ENCODE peak calls at places on chromosomes 13 and 19, in nine cellular contexts. J, B, R, F, L, A, D, H and U are unnamed samples. For H3K4me1 and H3K36me3, the result is how much of the 10 kb centered on the place peaks cover.

GRCh38 chr19:4660181-4660791 is 9.9 kb downstream of the MYDGF start:
- DNase-seq in J (no peak), B (no peak), R (no peak), F (no peak), L (no peak), A (no peak), D (no peak), H (no peak), U (no peak)

GRCh38 chr19:19626516-19627441 is 1.2 kb downstream of the LPAR2 start:
- DNase-seq in J (no peak), B (no peak), R (no peak), F (peak), L (no peak), A (no peak), D (no peak), H (no peak), U (no peak)

GRCh38 chr19:40582467-40582866 is 5.8 kb downstream of the SHKBP1 start:
- DNase-seq in J (no peak), B (no peak), R (no peak), F (no peak), L (no peak), A (no peak), D (no peak), H (no peak), U (no peak)

GRCh38 chr13:47484564-47484963 is 516.5 kb downstream of the SUCLA2 start:
- DNase-seq in J (no peak), B (no peak), R (no peak), F (no peak), L (no peak), A (no peak), D (peak), H (no peak), U (no peak)

GRCh38 chr19:30625947-30626346 is 253.8 kb downstream of the ZNF536 start:
- DNase-seq in J (no peak), B (no peak), R (no peak), F (no peak), L (no peak), A (no peak), D (no peak), H (no peak), U (no peak)

GRCh38 chr13:92681239-92681638 is 545.4 kb upstream of the GPC6 start:
- DNase-seq in J (no peak), B (no peak), R (no peak), F (no peak), L (no peak), A (no peak), D (no peak), H (no peak), U (no peak)

GRCh38 chr13:67438465-67438864 is 208.3 kb upstream of the PCDH9 start:
- DNase-seq in J (no peak), B (no peak), R (no peak), F (no peak), L (no peak), A (no peak), D (peak), H (no peak), U (no peak)

GRCh38 chr19:49335071-49335783 is at the start of gene CD37:
- DNase-seq in J (no peak), B (no peak), R (peak), F (no peak), L (no peak), A (no peak), D (no peak), H (peak), U (no peak)

GRCh38 chr19:21586341-21587116 is 81.1 kb downstream of the ZNF429 start:
- DNase-seq in J (no peak), B (no peak), R (no peak), F (peak), L (peak), A (peak), D (no peak), H (peak), U (no peak)

GRCh38 chr19:55432355-55432959 is 10.6 kb downstream of the SHISA7 start:
- DNase-seq in J (no peak), B (no peak), R (no peak), F (no peak), L (no peak), A (no peak), D (no peak), H (no peak), U (no peak)

GRCh38 chr13:94968040-94968756 is 255.9 kb upstream of the SOX21 start:
- DNase-seq in J (no peak), B (no peak), R (no peak), F (peak), L (no peak), A (no peak), D (peak), H (no peak), U (no peak)

GRCh38 chr13:27006519-27007161 is 165.0 kb downstream of the USP12 start:
- DNase-seq in J (no peak), B (no peak), R (no peak), F (peak), L (no peak), A (no peak), D (peak), H (no peak), U (no peak)

GRCh38 chr13:79183231-79183630 is 222.8 kb downstream of the RBM26 start:
- DNase-seq in J (no peak), B (no peak), R (no peak), F (no peak), L (no peak), A (no peak), D (no peak), H (no peak), U (no peak)

GRCh38 chr13:98910501-98910951 is 67.3 kb downstream of the DOCK9 start:
- DNase-seq in J (peak), B (no peak), R (no peak), F (no peak), L (no peak), A (no peak), D (peak), H (no peak), U (no peak)

GRCh38 chr19:30339624-30340525 is 32.3 kb upstream of the ZNF536 start:
- DNase-seq in J (no peak), B (no peak), R (no peak), F (no peak), L (no peak), A (no peak), D (no peak), H (no peak), U (no peak)

GRCh38 chr13:33642374-33643065 is 175.4 kb upstream of the RFC3 start:
- DNase-seq in J (peak), B (no peak), R (peak), F (peak), L (no peak), A (peak), D (peak), H (no peak), U (peak)

GRCh38 chr13:103510007-103510406 is 443.8 kb upstream of the SLC10A2 start:
- DNase-seq in J (no peak), B (no peak), R (no peak), F (no peak), L (no peak), A (no peak), D (no peak), H (no peak), U (no peak)

GRCh38 chr13:35984776-35985453 is 146.3 kb downstream of the DCLK1 start:
- DNase-seq in J (no peak), B (no peak), R (no peak), F (no peak), L (no peak), A (no peak), D (no peak), H (no peak), U (no peak)

GRCh38 chr19:2274937-2275535 is 6.9 kb downstream of the PEAK3 start:
- DNase-seq in J (no peak), B (no peak), R (peak), F (no peak), L (no peak), A (peak), D (peak), H (peak), U (no peak)

GRCh38 chr19:48333467-48334384 is 8.4 kb downstream of the EMP3 start:
- DNase-seq in J (peak), B (peak), R (peak), F (peak), L (peak), A (peak), D (peak), H (peak), U (peak)

GRCh38 chr19:11995174-11995573 is 30.3 kb downstream of the ZNF763 start:
- DNase-seq in J (no peak), B (no peak), R (no peak), F (no peak), L (no peak), A (no peak), D (no peak), H (no peak), U (no peak)

GRCh38 chr13:101326710-101327109 is 89.6 kb downstream of the NALCN start:
- DNase-seq in J (no peak), B (no peak), R (no peak), F (no peak), L (no peak), A (no peak), D (no peak), H (no peak), U (no peak)

GRCh38 chr19:44476559-44477408 is 23.5 kb downstream of the ZNF180 start:
- DNase-seq in J (no peak), B (no peak), R (no peak), F (no peak), L (no peak), A (no peak), D (peak), H (no peak), U (no peak)

GRCh38 chr13:48194392-48194754 is 38.6 kb upstream of the ITM2B start:
- DNase-seq in J (no peak), B (no peak), R (no peak), F (no peak), L (no peak), A (no peak), D (no peak), H (no peak), U (no peak)

GRCh38 chr19:11138659-11139526 is 16.7 kb downstream of the SPC24 start:
- DNase-seq in J (peak), B (peak), R (peak), F (peak), L (no peak), A (peak), D (peak), H (no peak), U (peak)

GRCh38 chr13:35857769-35858168 is 273.4 kb downstream of the DCLK1 start:
- DNase-seq in J (no peak), B (no peak), R (no peak), F (no peak), L (no peak), A (no peak), D (no peak), H (no peak), U (no peak)

GRCh38 chr19:10699650-10700335 is 1.4 kb upstream of the QTRT1 start:
- DNase-seq in J (no peak), B (no peak), R (no peak), F (no peak), L (peak), A (no peak), D (peak), H (peak), U (no peak)

GRCh38 chr13:111411186-111411858 is 90.9 kb downstream of the TEX29 start:
- DNase-seq in J (no peak), B (no peak), R (no peak), F (no peak), L (no peak), A (no peak), D (no peak), H (no peak), U (no peak)

GRCh38 chr19:5262721-5263120 is 77.9 kb downstream of the PTPRS start:
- DNase-seq in J (no peak), B (no peak), R (no peak), F (peak), L (no peak), A (no peak), D (no peak), H (no peak), U (no peak)

GRCh38 chr19:11659612-11660011 is 62.3 kb downstream of the ZNF627 start:
- DNase-seq in J (no peak), B (no peak), R (no peak), F (no peak), L (no peak), A (no peak), D (no peak), H (no peak), U (no peak)

GRCh38 chr13:111058796-111059506 is 56.2 kb upstream of the ARHGEF7 start:
- DNase-seq in J (no peak), B (no peak), R (no peak), F (no peak), L (no peak), A (no peak), D (no peak), H (no peak), U (no peak)

GRCh38 chr19:16896913-16897571 is 8.2 kb downstream of the F2RL3 start:
- DNase-seq in J (peak), B (peak), R (peak), F (peak), L (peak), A (peak), D (peak), H (peak), U (peak)

GRCh38 chr13:37984357-37984756 is 114.8 kb upstream of the TRPC4 start:
- DNase-seq in J (no peak), B (no peak), R (no peak), F (no peak), L (no peak), A (no peak), D (no peak), H (no peak), U (no peak)

GRCh38 chr13:30739646-30740642 is 4.6 kb downstream of the ALOX5AP start:
- DNase-seq in J (no peak), B (no peak), R (no peak), F (no peak), L (no peak), A (no peak), D (peak), H (peak), U (no peak)
- TF ChIP-seq CTCF in J (no peak), B (no peak), R (no peak), F (no peak), L (no peak), A (no peak), D (no peak), H (no peak), U (no peak)

GRCh38 chr19:1018932-1019615 is 1.8 kb downstream of the TMEM259 start:
- DNase-seq in J (no peak), B (no peak), R (no peak), F (peak), L (no peak), A (peak), D (no peak), H (no peak), U (no peak)
- H3K4me1 ChIP-seq in J (under half), B (half or more), R (under half), F (under half), L (under half), A (half or more), D (under half), H (under half), U (under half)

GRCh38 chr13:109770436-109770835 is 15.9 kb downstream of the IRS2 start:
- DNase-seq in J (no peak), B (no peak), R (no peak), F (no peak), L (no peak), A (no peak), D (no peak), H (no peak), U (no peak)

GRCh38 chr13:109773276-109773675 is 13.1 kb downstream of the IRS2 start:
- DNase-seq in J (no peak), B (no peak), R (no peak), F (no peak), L (no peak), A (no peak), D (no peak), H (no peak), U (no peak)

GRCh38 chr13:109769921-109770320 is 16.5 kb downstream of the IRS2 start:
- DNase-seq in J (no peak), B (no peak), R (no peak), F (no peak), L (no peak), A (no peak), D (no peak), H (no peak), U (no peak)

GRCh38 chr13:109773786-109774185 is 12.6 kb downstream of the IRS2 start:
- DNase-seq in J (no peak), B (no peak), R (no peak), F (no peak), L (no peak), A (no peak), D (no peak), H (no peak), U (no peak)

GRCh38 chr13:109771926-109772325 is 14.5 kb downstream of the IRS2 start:
- DNase-seq in J (no peak), B (no peak), R (no peak), F (no peak), L (no peak), A (no peak), D (no peak), H (no peak), U (no peak)
- H3K36me3 ChIP-seq in J (under half), B (under half), R (under half), F (under half), L (under half), A (under half), D (under half), H (under half), U (half or more)

GRCh38 chr13:51912511-51913225 is 50.9 kb downstream of the CCDC70 start:
- DNase-seq in J (no peak), B (no peak), R (peak), F (no peak), L (no peak), A (no peak), D (no peak), H (no peak), U (no peak)

GRCh38 chr13:51912091-51912490 is 50.3 kb downstream of the CCDC70 start:
- DNase-seq in J (no peak), B (no peak), R (no peak), F (no peak), L (peak), A (no peak), D (no peak), H (no peak), U (no peak)

GRCh38 chr13:51916419-51916818 is 54.6 kb downstream of the CCDC70 start:
- DNase-seq in J (no peak), B (no peak), R (no peak), F (no peak), L (no peak), A (no peak), D (no peak), H (no peak), U (no peak)

GRCh38 chr13:51914137-51914493 is 52.3 kb downstream of the CCDC70 start:
- DNase-seq in J (no peak), B (no peak), R (peak), F (no peak), L (no peak), A (no peak), D (no peak), H (no peak), U (no peak)

GRCh38 chr13:51913421-51914136 is 51.8 kb downstream of the CCDC70 start:
- DNase-seq in J (no peak), B (no peak), R (peak), F (no peak), L (no peak), A (no peak), D (no peak), H (no peak), U (no peak)
- TF ChIP-seq CTCF in J (no peak), B (no peak), R (no peak), F (no peak), L (no peak), A (peak), D (no peak), H (no peak), U (no peak)

DNA sequence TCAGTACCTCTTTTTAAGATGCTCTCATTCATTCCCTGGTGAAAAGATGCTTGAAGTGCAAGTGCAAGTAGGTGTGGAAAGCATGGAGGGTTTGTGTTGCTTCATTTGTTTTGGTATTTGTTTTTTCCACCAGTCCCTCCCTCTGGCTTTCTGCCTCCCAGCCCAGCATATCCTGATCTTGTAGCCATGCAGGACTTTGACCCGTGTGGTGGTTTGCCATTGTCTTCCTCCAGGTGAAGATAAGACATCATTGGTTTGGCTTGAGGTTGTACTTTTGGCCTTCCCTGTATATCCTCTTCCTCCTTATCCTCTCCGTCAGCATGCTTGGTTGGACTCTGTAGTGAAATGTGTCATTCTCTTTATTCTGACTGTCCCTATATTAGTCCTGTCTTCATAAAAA is 9.1 kb downstream of the SPINT2 start:
- DNase-seq in J (no peak), B (no peak), R (no peak), F (no peak), L (no peak), A (no peak), D (no peak), H (no peak), U (no peak)
- H3K4me1 ChIP-seq in J (under half), B (under half), R (under half), F (under half), L (under half), A (under half), D (under half), H (under half), U (under half)